ENCODE peak calls at places on chromosomes 7 and 10, in four cellular contexts. V, S, H and M are unnamed samples.

GRCh38 chr10:58608356-58608755 is 95.7 kb downstream of the BICC1 start:
- DNase-seq in V (no peak), S (no peak), H (no peak), M (no peak)

GRCh38 chr7:44617225-44617885 is 10.9 kb downstream of the OGDH start:
- DNase-seq in V (no peak), S (no peak), H (no peak), M (no peak)

GRCh38 chr7:22387583-22387982 is 30.6 kb upstream of the RAPGEF5 start:
- DNase-seq in V (no peak), S (no peak), H (no peak), M (no peak)

GRCh38 chr10:121899727-121900126 is 28.1 kb downstream of the ATE1 start:
- DNase-seq in V (no peak), S (no peak), H (no peak), M (no peak)

GRCh38 chr10:51832652-51833383 is 133.4 kb upstream of the CSTF2T start:
- DNase-seq in V (peak), S (peak), H (no peak), M (no peak)

GRCh38 chr10:80924063-80924952 is 386.6 kb downstream of the SH2D4B start:
- DNase-seq in V (peak), S (peak), H (peak), M (peak)

GRCh38 chr10:111600772-111601171 is 523.9 kb downstream of the ADRA2A start:
- DNase-seq in V (no peak), S (no peak), H (no peak), M (no peak)

GRCh38 chr7:130134106-130134636 is 63.8 kb downstream of the KLHDC10 start:
- DNase-seq in V (no peak), S (no peak), H (no peak), M (no peak)

GRCh38 chr10:96390460-96390864 is 31.7 kb upstream of the OPALIN start:
- DNase-seq in V (no peak), S (no peak), H (no peak), M (no peak)

GRCh38 chr10:102612964-102613275 is 31.4 kb upstream of the TRIM8 start:
- DNase-seq in V (no peak), S (no peak), H (no peak), M (no peak)

GRCh38 chr10:116996994-116997393 is 8.0 kb downstream of the SHTN1 start:
- DNase-seq in V (no peak), S (no peak), H (no peak), M (no peak)

GRCh38 chr7:12747687-12748306 is 60.4 kb downstream of the ARL4A start:
- DNase-seq in V (no peak), S (no peak), H (no peak), M (peak)

GRCh38 chr7:127270093-127270492 is 17.4 kb upstream of the GRM8 start:
- DNase-seq in V (no peak), S (no peak), H (no peak), M (no peak)

GRCh38 chr7:51521054-51521453 is 204.4 kb upstream of the COBL start:
- DNase-seq in V (no peak), S (no peak), H (no peak), M (no peak)

GRCh38 chr10:23383637-23384036 is 39.0 kb upstream of the C10orf67 start:
- DNase-seq in V (no peak), S (no peak), H (no peak), M (no peak)

GRCh38 chr7:149559711-149560110 is 62.1 kb upstream of the ZNF746 start:
- DNase-seq in V (no peak), S (no peak), H (no peak), M (no peak)

GRCh38 chr10:11773777-11774441 is 31.7 kb downstream of the ECHDC3 start:
- DNase-seq in V (no peak), S (no peak), H (no peak), M (no peak)

GRCh38 chr10:132709471-132709951 is 76.4 kb downstream of the NKX6-2 start:
- DNase-seq in V (no peak), S (no peak), H (no peak), M (no peak)

GRCh38 chr10:124688889-124689670 is 55.1 kb downstream of the FAM53B start:
- DNase-seq in V (no peak), S (no peak), H (no peak), M (peak)

GRCh38 chr7:8597565-8597964 is 164.2 kb downstream of the NXPH1 start:
- DNase-seq in V (no peak), S (no peak), H (no peak), M (no peak)

GRCh38 chr7:155961241-155962190 is 149.3 kb upstream of the SHH start:
- DNase-seq in V (no peak), S (peak), H (no peak), M (no peak)

GRCh38 chr10:103207141-103207540 is 14.1 kb upstream of the NT5C2 start:
- DNase-seq in V (no peak), S (no peak), H (no peak), M (no peak)

GRCh38 chr7:22725585-22725984 is 1.4 kb upstream of the IL6 start:
- DNase-seq in V (peak), S (peak), H (no peak), M (peak)

GRCh38 chr7:44162179-44162578 is 21.0 kb upstream of the MYL7 start:
- DNase-seq in V (no peak), S (no peak), H (no peak), M (no peak)

GRCh38 chr7:129115676-129116075 is 28.8 kb upstream of the TSPAN33 start:
- DNase-seq in V (no peak), S (no peak), H (no peak), M (no peak)

GRCh38 chr7:119413314-119413805 is 859.6 kb upstream of the KCND2 start:
- DNase-seq in V (no peak), S (no peak), H (no peak), M (no peak)

GRCh38 chr10:101567165-101568006 is 20.7 kb downstream of the POLL start:
- DNase-seq in V (no peak), S (no peak), H (no peak), M (no peak)

GRCh38 chr7:154578351-154578750 is 424.6 kb downstream of the PAXIP1 start:
- DNase-seq in V (no peak), S (no peak), H (no peak), M (no peak)

GRCh38 chr10:102352066-102352715 is 43.3 kb upstream of the NFKB2 start:
- DNase-seq in V (peak), S (peak), H (no peak), M (peak)

GRCh38 chr7:116139007-116139406 is 71.3 kb upstream of the TES start:
- DNase-seq in V (no peak), S (peak), H (no peak), M (no peak)
- TF ChIP-seq CTCF in V (no peak), S (no peak), H (no peak), M (no peak)

GRCh38 chr7:20783131-20783715 is 3.5 kb downstream of the SP8 start:
- DNase-seq in V (no peak), S (no peak), H (no peak), M (no peak)
- TF ChIP-seq PHF8 in V (no peak), S (no peak), H (no peak), M (no peak)

GRCh38 chr10:95201736-95202135 is 7.7 kb downstream of the ACSM6 start:
- DNase-seq in V (peak), S (peak), H (no peak), M (no peak)
- TF ChIP-seq CTCF in V (peak), S (peak), H (peak), M (peak)

DNA sequence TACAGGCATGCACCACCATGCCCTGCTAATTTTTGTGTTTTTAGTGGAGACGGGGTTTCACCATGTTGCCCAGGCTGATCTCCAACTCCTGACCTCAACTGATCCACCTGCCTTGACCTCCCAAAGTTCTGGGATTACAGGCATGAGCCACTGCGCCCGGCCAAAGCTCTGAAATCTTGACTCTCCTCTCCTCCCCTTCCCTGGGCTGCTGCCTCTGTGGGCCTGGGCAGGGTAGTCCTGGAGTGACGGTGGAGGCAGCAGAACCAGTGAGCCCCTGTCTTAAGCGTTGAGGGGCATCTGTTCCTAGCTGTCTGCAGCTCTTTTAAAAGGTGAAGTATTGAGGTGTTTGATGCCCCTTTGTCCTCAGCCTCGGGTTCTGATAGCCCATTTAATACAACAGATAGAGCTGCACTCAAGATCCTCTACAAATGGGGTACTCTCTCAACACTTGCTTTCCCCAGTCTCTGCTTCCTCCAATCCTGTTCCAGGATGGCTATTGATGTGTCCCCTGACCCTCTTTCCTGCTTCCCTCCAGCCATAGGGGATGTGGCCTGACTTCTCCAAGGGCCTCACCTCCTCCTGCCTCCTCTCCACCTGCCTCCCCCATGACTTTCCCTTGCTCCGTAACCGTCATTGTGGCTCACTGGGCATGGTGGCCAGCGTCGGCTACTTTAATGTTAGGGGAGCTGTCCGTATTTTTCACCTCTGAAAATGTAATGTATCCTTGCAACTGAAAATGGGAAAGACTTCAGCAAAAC is 442.5 kb downstream of the GLRX3 start:
- DNase-seq in V (no peak), S (no peak), H (no peak), M (no peak)
- TF ChIP-seq PHF8 in V (no peak), S (no peak), H (no peak), M (no peak)

GRCh38 chr10:30645340-30645827 is 15.8 kb upstream of the LYZL2 start:
- DNase-seq in V (peak), S (peak), H (no peak), M (no peak)
- TF ChIP-seq CTCF in V (no peak), S (no peak), H (no peak), M (no peak)